ENCODE peak calls at places on chromosome 13, in five cellular contexts. K, U, H, S and Y are unnamed samples.

GRCh38 chr13:109698779-109699178 is 87.6 kb downstream of the IRS2 start:
- DNase-seq in U (no peak), K (no peak), H (no peak), S (no peak), Y (peak; percentile 67)

GRCh38 chr13:36344886-36345437 is 1.2 kb downstream of the SPART start:
- DNase-seq in S (no peak), U (no peak), K (no peak), H (no peak), Y (peak; percentile 67)

GRCh38 chr13:94192576-94192975 is 286.9 kb downstream of the DCT start:
- DNase-seq in S (no peak), K (no peak), U (peak; percentile 30), H (no peak), Y (peak; percentile 50)

GRCh38 chr13:97114696-97115095 is 107.4 kb upstream of the MBNL2 start:
- DNase-seq in H (no peak), U (no peak), K (no peak), S (no peak), Y (no peak)

GRCh38 chr13:114054269-114054668 is 78.2 kb downstream of the RASA3 start:
- DNase-seq in S (no peak), H (peak; percentile 87), K (no peak), U (no peak), Y (peak; percentile 49)

GRCh38 chr13:50693755-50694154 is 149.7 kb downstream of the DLEU7 start:
- DNase-seq in S (no peak), U (no peak), H (no peak), K (no peak), Y (no peak)

GRCh38 chr13:24168392-24168750 is 7.9 kb downstream of the SPATA13 start:
- DNase-seq in U (no peak), S (no peak), K (no peak), H (no peak), Y (no peak)

GRCh38 chr13:98476538-98476966 is 100.4 kb downstream of the STK24 start:
- DNase-seq in S (peak; percentile 82), K (no peak), H (peak; percentile 33), U (no peak), Y (peak; percentile 97)

GRCh38 chr13:90258129-90258528 is 1089.4 kb upstream of the MIR17HG start:
- DNase-seq in U (no peak), S (no peak), H (no peak), K (no peak), Y (no peak)

GRCh38 chr13:81597101-81597500 is 1256.2 kb upstream of the SPRY2 start:
- DNase-seq in K (no peak), U (no peak), H (no peak), S (no peak), Y (no peak)

GRCh38 chr13:50914848-50915247 is 5.3 kb downstream of the RNASEH2B start:
- DNase-seq in K (no peak), S (no peak), H (no peak), U (no peak), Y (peak; percentile 85)

GRCh38 chr13:113639661-113640262 is 18.2 kb downstream of the ATP4B start:
- DNase-seq in H (no peak), S (no peak), U (no peak), K (no peak), Y (no peak)

GRCh38 chr13:66691149-66691548 is 539.0 kb downstream of the PCDH9 start:
- DNase-seq in U (no peak), H (no peak), K (no peak), S (no peak), Y (no peak)

GRCh38 chr13:113616991-113617749 is 32.6 kb downstream of the TFDP1 start:
- DNase-seq in U (no peak), K (no peak), H (no peak), S (no peak), Y (peak; percentile 45)

GRCh38 chr13:74132768-74133656 is 1.2 kb downstream of the KLF12 start:
- DNase-seq in S (peak; percentile 50), H (no peak), K (no peak), U (no peak), Y (no peak)

GRCh38 chr13:98206946-98207345 is 29.9 kb upstream of the RNF113B start:
- DNase-seq in K (no peak), H (no peak), U (no peak), S (no peak), Y (no peak)

GRCh38 chr13:96119921-96120320 is 30.0 kb downstream of the HS6ST3 start:
- DNase-seq in U (no peak), K (no peak), S (no peak), H (no peak), Y (no peak)

GRCh38 chr13:75829874-75830273 is 193.7 kb downstream of the LMO7 start:
- DNase-seq in S (no peak), U (no peak), K (no peak), H (no peak), Y (no peak)

GRCh38 chr13:30681489-30682242 is 53.7 kb upstream of the ALOX5AP start:
- DNase-seq in S (no peak), U (no peak), H (no peak), K (no peak), Y (peak; percentile 35)

GRCh38 chr13:80306573-80306972 is 34.4 kb downstream of the SPRY2 start:
- DNase-seq in K (no peak), U (no peak), S (no peak), H (no peak), Y (no peak)

GRCh38 chr13:114151565-114152284 is 19.3 kb upstream of the RASA3 start:
- DNase-seq in K (no peak), U (no peak), H (peak; percentile 30), S (no peak), Y (peak; percentile 60)

GRCh38 chr13:22110368-22110767 is 439.5 kb downstream of the FGF9 start:
- DNase-seq in S (no peak), H (no peak), K (no peak), U (no peak), Y (no peak)
- TF ChIP-seq MYC in S (no peak), H (no peak), K (no peak), U (no peak), Y (no peak)

DNA sequence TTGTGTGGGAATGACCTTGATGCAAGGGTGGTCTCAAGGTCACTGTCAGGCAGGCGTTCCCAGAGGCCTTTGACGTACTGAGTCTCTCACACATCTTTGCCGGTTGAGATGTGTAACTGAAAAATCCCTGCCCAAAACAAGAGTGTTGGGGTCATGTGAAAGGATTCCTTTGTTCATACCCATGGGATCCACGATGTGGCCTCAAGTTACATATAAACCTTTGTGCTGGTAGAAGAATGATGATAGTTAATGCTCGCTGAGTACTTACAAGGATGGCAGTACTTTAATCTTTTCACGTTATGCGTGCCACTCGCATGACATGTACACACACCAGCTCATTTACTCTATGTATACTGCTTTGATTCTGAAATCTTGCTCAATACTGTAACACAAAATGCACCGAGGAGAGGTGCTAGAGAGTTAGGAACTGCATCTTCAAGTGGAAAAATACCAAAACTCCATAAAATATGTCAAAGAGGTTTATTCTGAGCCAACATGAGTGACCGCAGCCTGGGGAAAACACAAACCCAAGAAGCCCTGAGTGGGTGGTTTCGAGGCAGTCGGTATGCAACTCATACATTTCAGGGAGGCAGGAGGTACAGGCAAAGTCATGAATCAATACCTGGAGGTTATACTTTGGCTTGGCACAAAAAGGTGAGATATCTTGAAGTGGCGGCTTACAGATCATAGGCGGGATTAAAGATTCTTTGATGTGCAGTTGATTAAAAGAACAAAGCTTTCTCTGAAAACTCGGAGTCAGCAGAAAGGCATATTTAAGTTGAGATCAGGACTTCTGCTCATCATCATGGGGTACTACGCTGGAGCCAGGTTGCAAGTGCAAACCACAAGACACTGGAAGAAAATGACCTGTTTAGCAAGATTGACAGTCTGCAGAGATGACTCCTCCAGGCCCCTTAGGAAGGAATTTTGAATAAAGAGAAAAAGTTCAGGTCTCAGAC is 87.3 kb upstream of the ARHGEF7 start:
- DNase-seq in U (peak; percentile 6), H (no peak), K (no peak), S (no peak), Y (no peak)
- TF ChIP-seq CTCF in U (no peak), H (no peak), K (no peak), S (no peak), Y (no peak)

DNA sequence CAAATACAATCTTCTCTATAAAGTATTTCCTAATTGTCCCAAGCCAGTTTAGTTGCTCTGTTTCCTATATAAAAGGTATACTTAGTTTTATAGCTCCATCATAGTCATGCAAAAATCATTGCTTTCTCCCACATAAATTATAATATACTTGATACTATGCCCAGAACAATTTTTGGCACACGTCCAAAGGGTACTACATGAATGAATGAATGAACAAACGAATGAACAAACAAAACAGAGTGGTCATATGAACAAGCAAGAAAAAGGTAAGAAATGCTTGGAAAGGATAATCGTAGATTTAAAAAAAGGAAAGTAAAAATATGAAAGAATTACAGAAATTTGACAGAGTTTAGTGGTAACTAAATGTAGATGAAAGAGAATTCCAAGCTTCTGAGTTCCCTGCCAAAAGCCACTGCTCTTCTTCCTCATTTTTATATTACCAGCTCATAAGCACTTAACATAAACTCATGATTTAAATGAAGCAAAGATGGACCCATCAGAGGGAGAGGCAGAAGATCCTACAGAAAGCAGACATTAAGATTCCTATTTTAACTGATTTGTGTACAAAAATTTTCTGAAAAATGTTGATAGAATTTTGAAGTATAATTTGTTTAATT is 123.2 kb downstream of the ENOX1 start:
- DNase-seq in U (no peak), H (no peak), S (no peak), K (no peak), Y (no peak)
- TF ChIP-seq MYC in U (no peak), H (no peak), S (no peak), K (no peak), Y (no peak)

GRCh38 chr13:47459512-47459911 is 541.6 kb downstream of the SUCLA2 start:
- DNase-seq in U (no peak), H (no peak), K (no peak), S (no peak), Y (peak; percentile 45)
- TF ChIP-seq CTCF in U (no peak), H (no peak), K (no peak), S (no peak), Y (no peak)

GRCh38 chr13:45195421-45195820 is 5.4 kb downstream of the KCTD4 start:
- DNase-seq in U (no peak), K (no peak), H (no peak), S (peak; percentile 63), Y (peak; percentile 14)
- TF ChIP-seq MYC in U (no peak), K (no peak), H (no peak), S (no peak), Y (no peak)

GRCh38 chr13:22758245-22758644 is 422.5 kb upstream of the SGCG start:
- DNase-seq in S (no peak), H (no peak), U (no peak), K (no peak), Y (no peak)

GRCh38 chr13:22765566-22765965 is 415.2 kb upstream of the SGCG start:
- DNase-seq in H (no peak), K (no peak), S (no peak), U (no peak), Y (no peak)

GRCh38 chr13:22757530-22758120 is 423.2 kb upstream of the SGCG start:
- DNase-seq in K (no peak), U (no peak), H (no peak), S (no peak), Y (peak; percentile 24)

GRCh38 chr13:22761709-22762108 is 419.1 kb upstream of the SGCG start:
- DNase-seq in H (no peak), S (no peak), U (no peak), K (no peak), Y (no peak)
- TF ChIP-seq CTCF in H (no peak), S (no peak), U (no peak), K (no peak), Y (no peak)